ENCODE peak calls at places on chromosomes 3 and 15, in nine cellular contexts. T is MV-4-11, E is NCI-H2171, X is A172, F is AG09309, J is K562, Y is GM12865, N is neuronal stem cell, P is germinal center. A is an unnamed sample.

GRCh38 chr15:56393277-56393676 is 28.1 kb downstream of the TEX9 start:
- DNase-seq in X (no peak), P (no peak), E (no peak), J (no peak), T (no peak), N (no peak), F (no peak), Y (no peak), A (no peak)

GRCh38 chr3:64728994-64729393 is 41.2 kb upstream of the ADAMTS9 start:
- DNase-seq in Y (no peak), E (no peak), J (no peak), P (no peak), F (no peak), T (no peak), X (no peak), N (no peak), A (no peak)

GRCh38 chr3:114809668-114810413 is 337.2 kb downstream of the ZBTB20 start:
- DNase-seq in P (no peak), N (no peak), X (peak), E (no peak), J (no peak), Y (peak), T (no peak), F (no peak), A (no peak)

GRCh38 chr15:50813089-50813488 is 47.6 kb upstream of the SPPL2A start:
- DNase-seq in E (no peak), T (no peak), F (no peak), X (no peak), N (no peak), J (no peak), Y (no peak), P (no peak), A (no peak)

GRCh38 chr3:7610634-7611033 is 749.7 kb downstream of the GRM7 start:
- DNase-seq in T (no peak), P (no peak), E (no peak), Y (peak), F (no peak), X (no peak), N (no peak), J (no peak), A (no peak)

GRCh38 chr15:64842099-64842940 is 605 bp downstream of the PLEKHO2 start:
- DNase-seq in J (peak), N (no peak), Y (peak), T (peak), P (no peak), E (no peak), F (no peak), X (no peak), A (no peak)

GRCh38 chr3:11655188-11655928 is 11.6 kb upstream of the VGLL4 start:
- DNase-seq in J (no peak), Y (peak), T (no peak), N (no peak), F (no peak), X (no peak), P (peak), E (no peak), A (no peak)

GRCh38 chr15:77691607-77692006 is 58.9 kb upstream of the LINGO1 start:
- DNase-seq in P (no peak), Y (no peak), T (no peak), N (no peak), F (no peak), X (no peak), J (no peak), E (no peak), A (no peak)

GRCh38 chr3:195729476-195729875 is 8.7 kb downstream of the MUC20 start:
- DNase-seq in F (no peak), J (no peak), E (no peak), N (no peak), Y (no peak), T (no peak), X (no peak), P (no peak), A (no peak)

GRCh38 chr3:195907730-195908438 is 467 bp downstream of the TNK2 start:
- DNase-seq in X (peak), N (no peak), P (peak), T (peak), F (no peak), Y (peak), E (no peak), J (peak), A (no peak)

GRCh38 chr15:56629133-56629532 is 104.2 kb downstream of the ZNF280D start:
- DNase-seq in N (no peak), E (no peak), T (no peak), Y (no peak), X (no peak), J (no peak), F (no peak), P (no peak), A (no peak)

GRCh38 chr3:10268930-10269329 is 20.7 kb downstream of the TATDN2 start:
- DNase-seq in P (no peak), F (no peak), E (no peak), Y (no peak), T (no peak), N (no peak), X (no peak), J (no peak), A (no peak)

GRCh38 chr15:81133782-81134461 is at the start of gene CFAP161:
- DNase-seq in T (no peak), F (no peak), Y (no peak), J (no peak), P (peak), E (peak), N (peak), X (peak), A (no peak)

GRCh38 chr15:29968099-29968892 is 114.5 kb upstream of the GOLGA8J start:
- DNase-seq in N (peak), Y (no peak), P (no peak), E (peak), J (no peak), X (no peak), F (no peak), T (no peak), A (no peak)

GRCh38 chr3:57855281-57855680 is 99.2 kb downstream of the SLMAP start:
- DNase-seq in E (no peak), N (no peak), Y (no peak), F (no peak), X (peak), T (no peak), P (no peak), J (no peak), A (no peak)

GRCh38 chr3:9255976-9256375 is 6.5 kb upstream of the SRGAP3 start:
- DNase-seq in J (no peak), X (no peak), F (no peak), N (no peak), Y (no peak), T (no peak), E (no peak), P (no peak), A (no peak)

GRCh38 chr15:40747685-40748631 is 7.1 kb downstream of the RMDN3 start:
- DNase-seq in X (no peak), P (no peak), J (peak), Y (no peak), T (no peak), F (no peak), E (no peak), N (no peak), A (no peak)

GRCh38 chr3:125512135-125512920 is 7.7 kb downstream of the SNX4 start:
- DNase-seq in Y (peak), X (peak), J (peak), T (no peak), E (peak), P (no peak), N (no peak), F (no peak), A (peak)

GRCh38 chr15:74531144-74531811 is 9.7 kb upstream of the ARID3B start:
- DNase-seq in N (no peak), X (peak), Y (no peak), J (no peak), T (no peak), P (no peak), F (peak), E (no peak), A (no peak)

GRCh38 chr3:156781310-156782230 is 44.6 kb upstream of the LEKR1 start:
- DNase-seq in E (no peak), X (peak), N (no peak), T (no peak), J (peak), F (no peak), P (no peak), Y (no peak), A (no peak)

GRCh38 chr15:83843511-83843910 is 189.6 kb downstream of the ADAMTSL3 start:
- DNase-seq in F (no peak), Y (no peak), E (no peak), J (no peak), P (no peak), T (no peak), X (no peak), N (no peak), A (no peak)

GRCh38 chr3:178950676-178951075 is 120.9 kb downstream of the ZMAT3 start:
- DNase-seq in T (no peak), E (no peak), X (peak), P (no peak), N (no peak), Y (no peak), J (no peak), F (no peak), A (no peak)

GRCh38 chr15:74958320-74958907 is 1.8 kb upstream of the RPP25 start:
- DNase-seq in E (peak), P (peak), X (no peak), J (no peak), T (peak), F (no peak), N (no peak), Y (no peak), A (no peak)

GRCh38 chr3:9727743-9728142 is 3.8 kb upstream of the BRPF1 start:
- DNase-seq in Y (no peak), X (no peak), T (peak), J (peak), E (no peak), F (no peak), P (no peak), N (no peak), A (no peak)

GRCh38 chr3:45211466-45212094 is 14.5 kb downstream of the TMEM158 start:
- DNase-seq in J (no peak), T (no peak), Y (no peak), N (no peak), P (no peak), E (no peak), F (no peak), X (no peak), A (no peak)

GRCh38 chr15:77715051-77715450 is 82.3 kb upstream of the LINGO1 start:
- DNase-seq in Y (no peak), X (no peak), F (no peak), J (no peak), N (no peak), T (no peak), P (no peak), E (no peak), A (no peak)

GRCh38 chr15:82810061-82810862 is 834 bp downstream of the WHAMM start:
- DNase-seq in P (no peak), T (peak), E (peak), J (peak), X (peak), F (no peak), N (peak), Y (peak), A (peak)

GRCh38 chr3:190581041-190581501 is 67.2 kb downstream of the IL1RAP start:
- DNase-seq in P (no peak), E (no peak), N (no peak), T (peak), F (no peak), Y (no peak), X (peak), J (no peak), A (no peak)

GRCh38 chr15:63086271-63086670 is 35.4 kb upstream of the LACTB start:
- DNase-seq in N (no peak), E (no peak), F (no peak), T (no peak), Y (no peak), X (peak), J (no peak), P (no peak), A (no peak)

GRCh38 chr15:76345880-76346665 is 9.5 kb downstream of the ISL2 start:
- DNase-seq in F (no peak), T (peak), J (no peak), N (no peak), P (peak), Y (peak), X (no peak), E (no peak), A (no peak)

GRCh38 chr15:41870689-41871081 is 23.2 kb downstream of the SPTBN5 start:
- DNase-seq in F (peak), P (no peak), Y (no peak), X (peak), J (peak), E (no peak), T (peak), N (no peak), A (no peak)

GRCh38 chr15:51450001-51450400 is 108.5 kb downstream of the GLDN start:
- DNase-seq in F (no peak), J (no peak), X (peak), T (no peak), Y (no peak), P (no peak), E (no peak), N (no peak), A (no peak)

GRCh38 chr3:70974752-70975151 is 608.8 kb downstream of the FOXP1 start:
- DNase-seq in E (no peak), T (no peak), P (no peak), J (no peak), N (no peak), F (no peak), Y (no peak), X (no peak), A (no peak)

GRCh38 chr3:23756206-23756840 is 49.4 kb upstream of the UBE2E1 start:
- DNase-seq in T (no peak), P (no peak), J (no peak), X (no peak), Y (no peak), F (no peak), E (no peak), N (no peak), A (no peak)

GRCh38 chr15:75925440-75925839 is 21.8 kb downstream of the FBXO22 start:
- DNase-seq in F (no peak), N (no peak), T (peak), E (no peak), J (no peak), X (no peak), P (peak), Y (no peak), A (no peak)

GRCh38 chr3:189714991-189715961 is 84.1 kb downstream of the TP63 start:
- DNase-seq in T (no peak), P (no peak), E (no peak), N (no peak), F (peak), Y (peak), X (peak), J (no peak), A (no peak)

GRCh38 chr3:119279101-119279554 is 15.1 kb upstream of the ARHGAP31 start:
- DNase-seq in N (peak), P (no peak), F (no peak), E (no peak), Y (no peak), T (no peak), X (no peak), J (no peak), A (peak)

GRCh38 chr15:100338971-100339444 is 2.8 kb downstream of the ADAMTS17 start:
- DNase-seq in N (peak), X (peak), Y (peak), F (peak), P (peak), E (no peak), T (peak), J (peak), A (peak)

GRCh38 chr3:187919018-187919417 is 173.8 kb upstream of the BCL6 start:
- DNase-seq in N (no peak), X (no peak), T (peak), Y (peak), E (no peak), J (no peak), P (peak), F (no peak), A (no peak)

A was measured in NCI-H446.